ENCODE peak calls at places on chromosomes 2 and 18, in four cellular contexts. B is HL-60; U is stimulated activated CD8-positive, alpha-beta memory T cell treated with anti-CD3 and anti-CD28 coated beads, Interleukin-15, amount 100 ng/mL, for 1 hour; M is heart left ventricle. Y is an unnamed sample.

GRCh38 chr2:161095314-161095713 is 64.9 kb upstream of the TANK start:
- DNase-seq in B (no peak), U (no peak), M (no peak), Y (no peak)

GRCh38 chr2:37506407-37507068 is 162.1 kb downstream of the QPCT start:
- DNase-seq in B (no peak), U (no peak), M (peak), Y (no peak)

GRCh38 chr2:41489638-41490037 is 558.2 kb upstream of the PKDCC start:
- DNase-seq in B (no peak), U (no peak), M (no peak), Y (no peak)

GRCh38 chr18:22694954-22695353 is 238.2 kb upstream of the RBBP8 start:
- DNase-seq in B (no peak), U (no peak), M (peak), Y (no peak)

GRCh38 chr2:142217804-142218203 is 87.0 kb upstream of the LRP1B start:
- DNase-seq in B (no peak), U (no peak), M (no peak), Y (no peak)

GRCh38 chr2:122960727-122961641 is 1064.1 kb upstream of the CNTNAP5 start:
- DNase-seq in B (no peak), U (no peak), M (no peak), Y (no peak)

GRCh38 chr2:41925009-41925408 is 122.8 kb upstream of the PKDCC start:
- DNase-seq in B (no peak), U (no peak), M (no peak), Y (no peak)

GRCh38 chr18:12645751-12646203 is 12.1 kb downstream of the SPIRE1 start:
- DNase-seq in B (no peak), U (no peak), M (peak), Y (no peak)

GRCh38 chr2:98521266-98521665 is 76.6 kb downstream of the INPP4A start:
- DNase-seq in B (no peak), U (no peak), M (no peak), Y (no peak)

GRCh38 chr18:69898241-69898861 is 49.3 kb downstream of the CD226 start:
- DNase-seq in B (no peak), U (no peak), M (no peak), Y (no peak)

GRCh38 chr2:165469417-165469816 is at the start of gene CSRNP3:
- DNase-seq in B (no peak), U (no peak), M (peak), Y (peak)

GRCh38 chr2:201987426-201987825 is 46.2 kb upstream of the FZD7 start:
- DNase-seq in B (no peak), U (no peak), M (no peak), Y (no peak)

GRCh38 chr2:71603851-71604708 is 150.7 kb downstream of the DYSF start:
- DNase-seq in B (no peak), U (no peak), M (peak), Y (no peak)

GRCh38 chr18:60146220-60146960 is 226.2 kb downstream of the MC4R start:
- DNase-seq in B (no peak), U (no peak), M (no peak), Y (no peak)

GRCh38 chr2:84846732-84847131 is 34.2 kb downstream of the TRABD2A start:
- DNase-seq in B (no peak), U (no peak), M (no peak), Y (peak)